ENCODE peak calls at places on chromosomes 7 and 10, in six cellular contexts. M, O, E, X, B and L are unnamed samples.

GRCh38 chr7:91852263-91852741 is 28.2 kb downstream of the MTERF1 start:
- DNase-seq in X (no peak), B (no peak), O (peak; percentile 12), M (no peak), E (no peak), L (no peak)

GRCh38 chr7:151175047-151175792 is 7.7 kb upstream of the GBX1 start:
- DNase-seq in M (no peak), B (no peak), X (no peak), O (no peak), E (no peak), L (no peak)

GRCh38 chr7:50119815-50120637 is 27.0 kb upstream of the ZPBP start:
- DNase-seq in M (no peak), O (peak; percentile 61), B (no peak), E (no peak), X (no peak), L (no peak)

GRCh38 chr7:81410471-81411117 is 359.3 kb downstream of the HGF start:
- DNase-seq in B (peak; percentile 45), X (no peak), O (no peak), M (peak; percentile 13), E (no peak), L (no peak)

GRCh38 chr10:83515001-83515400 is 624.3 kb upstream of the GHITM start:
- DNase-seq in M (no peak), X (no peak), B (no peak), E (no peak), O (no peak), L (no peak)

GRCh38 chr10:11146402-11147171 is 128.9 kb downstream of the CELF2 start:
- DNase-seq in E (no peak), X (no peak), M (no peak), B (no peak), O (no peak), L (no peak)

GRCh38 chr7:23333671-23334246 is 34.6 kb downstream of the MALSU1 start:
- DNase-seq in X (no peak), E (peak; percentile 67), M (peak; percentile 13), O (no peak), B (no peak), L (peak; percentile 47)

GRCh38 chr7:64544010-64544409 is 18.9 kb downstream of the ZNF680 start:
- DNase-seq in B (no peak), O (no peak), M (no peak), E (no peak), X (no peak), L (no peak)

GRCh38 chr7:38863609-38864291 is 45.2 kb downstream of the VPS41 start:
- DNase-seq in O (no peak), M (peak; percentile 95), E (no peak), B (no peak), X (no peak), L (no peak)

GRCh38 chr7:72106405-72106804 is 305.7 kb downstream of the CALN1 start:
- DNase-seq in O (no peak), X (no peak), B (no peak), M (no peak), E (no peak), L (no peak)

GRCh38 chr10:118792501-118792900 is 37.7 kb upstream of the CACUL1 start:
- DNase-seq in X (no peak), B (no peak), E (no peak), M (peak; percentile 67), O (no peak), L (no peak)

GRCh38 chr7:424961-425793 is 94.5 kb downstream of the PDGFA start:
- DNase-seq in E (no peak), B (no peak), O (no peak), M (no peak), X (peak; percentile 89), L (peak; percentile 54)

GRCh38 chr7:130488376-130489139 is 3.3 kb upstream of the MEST start:
- DNase-seq in B (no peak), E (no peak), O (no peak), X (no peak), M (no peak), L (no peak)

GRCh38 chr7:138885383-138886147 is 87.6 kb upstream of the ATP6V0A4 start:
- DNase-seq in X (no peak), E (no peak), O (no peak), B (no peak), M (no peak), L (no peak)

GRCh38 chr7:115211171-115211570 is 289.3 kb downstream of the MDFIC start:
- DNase-seq in E (no peak), X (no peak), B (no peak), O (no peak), M (no peak), L (no peak)

GRCh38 chr10:131574363-131574706 is 262.8 kb upstream of the TCERG1L start:
- DNase-seq in E (no peak), O (no peak), B (no peak), M (no peak), X (peak; percentile 27), L (no peak)

GRCh38 chr7:34675749-34676374 is 17.8 kb downstream of the NPSR1 start:
- DNase-seq in E (no peak), X (no peak), O (peak; percentile 60), B (peak; percentile 28), M (peak; percentile 10), L (no peak)

GRCh38 chr7:51045319-51046102 is 262.8 kb upstream of the GRB10 start:
- DNase-seq in B (no peak), E (peak; percentile 56), M (peak; percentile 43), O (no peak), X (no peak), L (no peak)

GRCh38 chr10:119253433-119254174 is 46.2 kb downstream of the GRK5 start:
- DNase-seq in X (peak; percentile 95), M (peak; percentile 45), E (peak; percentile 85), B (peak; percentile 65), O (peak; percentile 40), L (peak; percentile 87)

GRCh38 chr10:77230194-77230593 is 407.4 kb downstream of the KCNMA1 start:
- DNase-seq in M (no peak), E (peak; percentile 18), B (no peak), X (no peak), O (no peak), L (no peak)

GRCh38 chr7:66699998-66700397 is 40.5 kb upstream of the RABGEF1 start:
- DNase-seq in E (no peak), M (no peak), X (peak; percentile 86), O (no peak), B (peak; percentile 56), L (peak; percentile 41)

GRCh38 chr10:81874878-81875679 is at the start of gene NRG3:
- DNase-seq in M (no peak), E (no peak), B (no peak), X (no peak), O (peak; percentile 80), L (no peak)

GRCh38 chr7:126606331-126606730 is 646.4 kb downstream of the GRM8 start:
- DNase-seq in X (no peak), B (no peak), E (no peak), M (no peak), O (no peak), L (no peak)

GRCh38 chr7:148979827-148980226 is 48.5 kb downstream of the PDIA4 start:
- DNase-seq in O (no peak), M (no peak), B (no peak), X (no peak), E (no peak), L (no peak)

GRCh38 chr7:129066290-129067131 is 11.6 kb upstream of the TNPO3 start:
- DNase-seq in M (no peak), E (peak; percentile 16), X (no peak), B (no peak), O (no peak), L (no peak)

GRCh38 chr7:322111-322671 is 32.2 kb downstream of the FOXL3 start:
- DNase-seq in X (no peak), E (no peak), B (peak; percentile 84), O (peak; percentile 81), M (peak; percentile 82), L (peak; percentile 72)

GRCh38 chr10:32983333-32983909 is 25.4 kb upstream of the ITGB1 start:
- DNase-seq in M (peak; percentile 31), B (no peak), O (no peak), X (no peak), E (peak; percentile 84), L (no peak)

DNA sequence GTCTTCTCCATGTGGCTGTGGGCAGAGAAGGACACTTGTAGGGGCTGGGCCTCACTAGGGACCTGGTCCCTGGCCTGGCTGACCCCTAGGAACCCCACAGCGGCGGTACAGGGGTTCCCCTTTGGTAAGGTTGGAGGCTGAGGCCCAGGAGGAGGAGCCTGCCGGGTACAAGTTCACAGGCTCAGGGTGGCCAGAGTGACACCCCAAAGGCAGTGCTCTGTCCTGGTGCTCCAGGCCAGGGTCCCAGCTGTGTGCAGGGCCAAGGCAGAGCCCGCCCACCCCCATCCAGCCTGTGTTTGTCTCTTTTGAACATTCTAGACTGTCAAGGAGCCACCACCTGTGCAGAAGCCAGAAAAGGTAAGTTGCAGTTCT is 23.3 kb downstream of the ANTXRL start:
- DNase-seq in O (no peak), B (peak; percentile 8), X (no peak), E (no peak), M (no peak), L (no peak)
- H3K4me3 ChIP-seq in O (no peak overlapping the region), B (no peak overlapping the region), X (no peak overlapping the region), E (no peak overlapping the region), M (no peak overlapping the region), L (no peak overlapping the region)

DNA sequence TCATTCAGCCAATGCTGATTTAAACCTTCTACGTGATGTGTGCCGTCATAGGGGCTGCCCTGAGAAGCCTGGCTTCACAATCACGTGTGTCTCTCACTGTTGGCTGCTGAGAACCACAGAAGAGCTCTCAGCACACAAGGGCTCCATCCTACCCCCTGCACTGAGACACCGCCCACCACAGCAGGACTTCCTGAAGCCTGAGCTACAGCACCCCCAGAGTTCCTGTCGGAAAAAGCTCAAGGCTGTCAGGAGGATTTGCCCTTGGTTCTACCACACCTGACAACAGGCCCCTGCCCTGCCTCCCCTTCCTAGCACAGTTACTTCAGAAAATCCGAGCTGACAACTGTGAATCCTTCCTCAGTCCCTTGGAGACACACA is 191.9 kb downstream of the MAD1L1 start:
- DNase-seq in B (no peak), X (peak; percentile 39), O (no peak), E (no peak), M (no peak), L (peak; percentile 19)
- H3K27ac ChIP-seq in B (no peak overlapping the region), X (no peak overlapping the region), O (no peak overlapping the region), E (no peak overlapping the region), M (no peak overlapping the region), L (no peak overlapping the region)

DNA sequence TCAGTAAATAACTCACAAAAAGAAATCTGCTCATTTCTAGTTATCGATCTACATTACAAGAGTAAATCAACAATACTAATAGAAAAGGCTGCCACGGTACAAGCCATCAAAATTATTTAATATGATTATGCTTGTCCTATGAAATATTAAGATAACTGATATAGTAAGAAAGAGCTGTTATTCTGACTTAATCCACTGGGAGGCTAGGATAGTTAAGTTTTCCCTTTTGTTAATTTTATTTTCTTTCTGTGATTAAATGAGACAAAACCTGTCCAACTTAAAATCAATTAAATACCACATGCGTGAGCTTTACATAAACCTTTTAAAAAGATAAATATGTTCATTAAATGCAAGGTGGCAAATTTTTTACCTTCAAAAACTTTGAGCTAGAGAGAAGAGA is 114.8 kb downstream of the LMBR1 start:
- DNase-seq in O (no peak), B (no peak), X (no peak), E (no peak), M (no peak), L (no peak)
- TF ChIP-seq CTCF in O (peak; percentile 9), B (no peak), X (no peak), E (peak; percentile 31), M (no peak), L (no peak)

DNA sequence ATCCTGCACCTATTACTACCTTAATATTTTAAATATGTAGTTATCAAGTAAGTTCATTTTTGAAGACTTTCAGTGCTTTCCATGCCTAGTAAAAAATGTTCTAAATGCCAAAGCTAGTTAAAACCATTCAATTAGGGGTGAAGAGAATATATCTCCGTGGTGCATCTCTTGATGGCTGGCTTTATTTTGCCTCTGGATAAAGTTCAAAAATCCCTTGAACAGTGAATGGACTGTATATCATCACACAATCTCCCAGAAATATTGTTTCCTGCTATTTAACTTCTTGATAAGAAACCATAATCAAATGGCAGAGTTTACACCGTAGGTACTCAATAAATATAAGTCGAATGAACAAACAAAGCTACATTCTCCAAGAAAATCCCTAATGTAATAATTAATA is 1113.0 kb upstream of the C7orf33 start:
- DNase-seq in O (no peak), E (no peak), B (no peak), M (no peak), X (no peak), L (no peak)
- H3K4me3 ChIP-seq in O (no peak overlapping the region), E (no peak overlapping the region), B (no peak overlapping the region), M (no peak overlapping the region), X (no peak overlapping the region), L (no peak overlapping the region)